ENCODE peak calls at places on chromosomes 16 and 17, in five cellular contexts. I is K562, U is GM23338, Z is HCT116, Q is HepG2. X is an unnamed sample.

GRCh38 chr16:54460254-54460860 is 173.8 kb upstream of the IRX3 start:
- DNase-seq in Z (no peak), Q (no peak), I (no peak), U (no peak), X (no peak)

GRCh38 chr16:89094252-89094901 is 725 bp downstream of the ACSF3 start:
- DNase-seq in Z (no peak), I (no peak), Q (peak; percentile 35), U (peak; percentile 63), X (peak; percentile 37)

GRCh38 chr16:68349838-68350410 is 39.1 kb downstream of the PRMT7 start:
- DNase-seq in I (no peak), Q (no peak), Z (no peak), U (no peak), X (no peak)

GRCh38 chr16:86747761-86748160 is 169.4 kb downstream of the FOXL1 start:
- DNase-seq in I (no peak), Q (no peak), Z (no peak), U (no peak), X (no peak)

GRCh38 chr16:67019171-67019570 is 9.8 kb upstream of the CBFB start:
- DNase-seq in Q (no peak), Z (no peak), I (no peak), U (no peak), X (no peak)

GRCh38 chr17:29592850-29593545 is at the start of gene ANKRD13B:
- DNase-seq in I (peak; percentile 65), U (peak; percentile 83), Z (no peak), Q (no peak), X (no peak)

GRCh38 chr17:2799653-2800052 is 3.4 kb downstream of the RAP1GAP2 start:
- DNase-seq in I (no peak), Q (no peak), Z (no peak), U (no peak), X (no peak)

GRCh38 chr16:21279501-21279900 is 1.4 kb upstream of the CRYM start:
- DNase-seq in U (no peak), I (no peak), Q (no peak), Z (no peak), X (no peak)

GRCh38 chr17:49387374-49388289 is 25.6 kb upstream of the ZNF652 start:
- DNase-seq in I (peak; percentile 32), Q (no peak), U (no peak), Z (no peak), X (no peak)

GRCh38 chr17:58605470-58605869 is 86.4 kb downstream of the TEX14 start:
- DNase-seq in Z (no peak), Q (no peak), U (no peak), I (no peak), X (no peak)

GRCh38 chr17:37239690-37240344 is 136.0 kb upstream of the C17orf78 start:
- DNase-seq in Z (peak; percentile 3), I (peak; percentile 20), Q (peak; percentile 8), U (peak; percentile 33), X (peak; percentile 62)

GRCh38 chr16:50839920-50840729 is 98.2 kb downstream of the CYLD start:
- DNase-seq in Q (no peak), I (no peak), Z (no peak), U (peak; percentile 31), X (no peak)

GRCh38 chr17:1484586-1485310 is 7.7 kb downstream of the MYO1C start:
- DNase-seq in Z (peak; percentile 65), U (peak; percentile 81), I (peak; percentile 67), Q (peak; percentile 24), X (peak; percentile 23)

GRCh38 chr17:30188211-30188939 is 47.1 kb downstream of the SLC6A4 start:
- DNase-seq in Z (no peak), U (no peak), I (no peak), Q (no peak), X (no peak)

GRCh38 chr16:48099455-48099854 is 56.3 kb downstream of the ABCC12 start:
- DNase-seq in I (peak; percentile 33), Q (no peak), Z (peak; percentile 49), U (peak; percentile 61), X (no peak)

GRCh38 chr17:17555151-17555550 is 36.4 kb downstream of the PEMT start:
- DNase-seq in U (no peak), Q (no peak), Z (no peak), I (no peak), X (no peak)

GRCh38 chr17:676060-676745 is 38.4 kb downstream of the VPS53 start:
- DNase-seq in Z (no peak), U (no peak), I (no peak), Q (no peak), X (peak; percentile 75)

GRCh38 chr16:81237282-81237681 is 1.2 kb upstream of the BCO1 start:
- DNase-seq in Q (no peak), U (no peak), I (no peak), Z (no peak), X (no peak)

GRCh38 chr17:57949649-57950048 is 5.6 kb downstream of the CUEDC1 start:
- DNase-seq in U (no peak), Z (no peak), I (no peak), Q (no peak), X (no peak)

GRCh38 chr16:89257757-89258465 is 40.4 kb downstream of the ZNF778 start:
- DNase-seq in Z (no peak), U (no peak), Q (no peak), I (no peak), X (no peak)

GRCh38 chr16:23202166-23202565 is 19.6 kb downstream of the SCNN1G start:
- DNase-seq in I (no peak), Q (no peak), U (no peak), Z (no peak), X (no peak)

GRCh38 chr17:21004016-21004930 is 38.5 kb downstream of the USP22 start:
- DNase-seq in U (no peak), I (no peak), Q (no peak), Z (no peak), X (no peak)

GRCh38 chr17:14489986-14490385 is 189.1 kb downstream of the HS3ST3B1 start:
- DNase-seq in Z (no peak), I (no peak), Q (no peak), U (no peak), X (no peak)

GRCh38 chr17:51427259-51428255 is 167.2 kb downstream of the UTP18 start:
- DNase-seq in Z (no peak), U (no peak), I (no peak), Q (no peak), X (no peak)

DNA sequence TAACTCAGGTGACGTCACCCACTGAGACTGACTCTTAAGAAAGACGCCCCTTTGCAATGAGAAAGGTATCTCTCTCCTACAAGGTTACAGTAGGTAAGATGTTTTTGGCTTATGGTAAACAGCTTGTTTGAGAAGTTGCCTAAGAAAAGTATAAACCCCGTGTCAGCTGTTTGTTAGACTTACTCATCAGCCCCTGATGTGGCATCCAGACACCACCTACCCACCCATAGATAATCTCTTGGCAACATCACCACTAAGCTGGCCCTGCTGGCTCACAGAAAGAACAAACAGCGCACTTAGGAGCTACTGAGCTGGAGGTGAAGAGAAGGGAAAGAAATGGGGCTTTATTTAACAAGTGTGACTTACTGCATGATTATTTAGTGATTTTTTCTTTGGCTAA is 121.0 kb downstream of the PARN start:
- DNase-seq in U (no peak), Q (peak; percentile 68), Z (no peak), I (no peak), X (no peak)
- H3K27ac ChIP-seq in U (peak overlapping the region; percentile 52), Q (peak overlapping the region; percentile 84), Z (no peak overlapping the region), I (no peak overlapping the region), X (no peak overlapping the region)

GRCh38 chr17:6577686-6578263 is 21.4 kb upstream of the PITPNM3 start:
- DNase-seq in U (peak; percentile 49), I (no peak), Q (no peak), Z (peak; percentile 7), X (no peak)

GRCh38 chr17:6573982-6574688 is 17.8 kb upstream of the PITPNM3 start:
- DNase-seq in Q (no peak), I (no peak), Z (no peak), U (no peak), X (no peak)

GRCh38 chr17:6574689-6575595 is 18.6 kb upstream of the PITPNM3 start:
- DNase-seq in Q (no peak), Z (no peak), U (no peak), I (peak; percentile 69), X (peak; percentile 69)

GRCh38 chr17:6576038-6576437 is 19.7 kb upstream of the PITPNM3 start:
- DNase-seq in Z (no peak), Q (no peak), U (no peak), I (no peak), X (no peak)

GRCh38 chr17:6575596-6575988 is 19.2 kb upstream of the PITPNM3 start:
- DNase-seq in Z (no peak), Q (no peak), I (no peak), U (no peak), X (no peak)
- H3K4me2 ChIP-seq in Z (peak overlapping the region; percentile 21), Q (no peak overlapping the region), I (peak overlapping the region; percentile 63), U (no peak overlapping the region), X (peak overlapping the region; percentile 37)

GRCh38 chr16:71344315-71344905 is 14.1 kb upstream of the CALB2 start:
- DNase-seq in Q (no peak), I (no peak), Z (no peak), U (no peak), X (no peak)
- TF ChIP-seq POLR2AphosphoS5 in Q (no peak), I (no peak), Z (no peak), U (no peak), X (no peak)

DNA sequence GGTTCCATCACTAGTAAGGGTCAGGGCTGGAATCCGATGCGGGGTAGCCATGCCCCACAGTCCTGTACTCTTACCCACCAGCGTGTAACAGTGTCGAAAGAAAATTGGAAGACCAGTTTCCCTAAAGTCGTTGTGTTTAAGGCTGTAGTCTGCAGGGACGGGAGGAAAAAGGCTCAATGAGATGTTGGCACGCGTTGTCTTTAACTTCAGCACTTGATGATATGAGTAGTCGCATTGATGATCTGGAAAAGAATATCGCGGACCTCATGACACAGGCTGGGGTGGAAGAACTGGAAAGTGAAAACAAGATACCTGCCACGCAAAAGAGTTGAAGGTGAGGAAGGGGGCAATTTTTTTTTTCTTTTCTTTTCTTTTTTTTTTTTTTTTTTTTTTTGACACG is 1.3 kb downstream of the HSBP1 start:
- DNase-seq in I (no peak), Z (no peak), U (no peak), Q (no peak), X (no peak)
- H3K27ac ChIP-seq in I (no peak overlapping the region), Z (no peak overlapping the region), U (no peak overlapping the region), Q (no peak overlapping the region), X (no peak overlapping the region)

GRCh38 chr16:27339180-27339579 is 25.4 kb downstream of the IL4R start:
- DNase-seq in I (no peak), Z (no peak), Q (no peak), U (no peak), X (no peak)

GRCh38 chr16:27340654-27341053 is 26.9 kb downstream of the IL4R start:
- DNase-seq in I (no peak), Q (no peak), Z (no peak), U (no peak), X (no peak)

GRCh38 chr16:27341971-27342370 is 28.2 kb downstream of the IL4R start:
- DNase-seq in Q (no peak), Z (no peak), I (no peak), U (no peak), X (no peak)

GRCh38 chr16:27344707-27345106 is 30.9 kb downstream of the IL4R start:
- DNase-seq in Z (no peak), I (no peak), U (no peak), Q (no peak), X (no peak)

DNA sequence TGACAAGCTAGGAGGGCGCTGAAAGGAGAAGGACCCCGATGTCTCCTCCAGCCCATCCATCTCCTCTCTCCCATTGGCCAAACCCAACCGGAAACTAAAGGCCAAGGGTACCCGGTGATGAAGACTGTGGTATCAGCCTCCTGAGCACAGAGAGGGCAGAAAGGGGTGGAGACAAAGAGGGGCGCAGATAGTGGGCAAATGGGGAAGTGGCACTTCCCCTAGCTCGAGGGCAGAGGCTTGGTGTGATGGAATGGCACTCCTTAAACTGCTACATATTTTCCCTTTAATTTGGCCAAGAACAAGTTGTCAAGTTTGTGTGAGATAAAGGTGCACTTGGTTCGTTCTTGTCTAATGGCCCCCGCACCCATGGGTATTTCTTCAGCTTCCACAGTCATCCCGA is 27.8 kb downstream of the IL4R start:
- DNase-seq in U (no peak), Z (no peak), Q (no peak), I (no peak), X (no peak)
- H3K4me2 ChIP-seq in U (no peak overlapping the region), Z (no peak overlapping the region), Q (no peak overlapping the region), I (no peak overlapping the region), X (no peak overlapping the region)